ENCODE peak calls at places on chromosome X, in five cellular contexts. One of them, this sample, is unnamed.

GRCh38 chrX:17990542-17990941 is 129.4 kb upstream of the RAI2 start:
- DNase-seq in fibroblast of villous mesenchyme: no peak
- DNase-seq in epithelial cell of esophagus: no peak
- DNase-seq in esophagus muscularis mucosa: no peak
- DNase-seq in lower leg skin: no peak
- DNase-seq in this sample: no peak

GRCh38 chrX:38841766-38842165 is 40.5 kb downstream of the MID1IP1 start:
- DNase-seq in fibroblast of villous mesenchyme: no peak
- DNase-seq in lower leg skin: no peak
- DNase-seq in esophagus muscularis mucosa: no peak
- DNase-seq in epithelial cell of esophagus: no peak
- DNase-seq in this sample: no peak

GRCh38 chrX:9434151-9434550 is 30.7 kb upstream of the TBL1X start:
- DNase-seq in lower leg skin: no peak
- DNase-seq in esophagus muscularis mucosa: no peak
- DNase-seq in fibroblast of villous mesenchyme: no peak
- DNase-seq in epithelial cell of esophagus: no peak
- DNase-seq in this sample: no peak

GRCh38 chrX:12814434-12814833 is 23.2 kb downstream of the PRPS2 start:
- DNase-seq in fibroblast of villous mesenchyme: peak
- DNase-seq in lower leg skin: no peak
- DNase-seq in epithelial cell of esophagus: peak
- DNase-seq in esophagus muscularis mucosa: no peak
- DNase-seq in this sample: peak

GRCh38 chrX:49951524-49952193 is 29.3 kb downstream of the CLCN5 start:
- DNase-seq in lower leg skin: no peak
- DNase-seq in fibroblast of villous mesenchyme: no peak
- DNase-seq in esophagus muscularis mucosa: no peak
- DNase-seq in epithelial cell of esophagus: no peak
- DNase-seq in this sample: no peak

GRCh38 chrX:46477435-46477834 is 67.8 kb downstream of the ZNF674 start:
- DNase-seq in esophagus muscularis mucosa: no peak
- DNase-seq in epithelial cell of esophagus: no peak
- DNase-seq in fibroblast of villous mesenchyme: peak
- DNase-seq in lower leg skin: no peak
- DNase-seq in this sample: no peak

GRCh38 chrX:49066690-49067089 is 7.1 kb downstream of the PRAF2 start:
- DNase-seq in esophagus muscularis mucosa: no peak
- DNase-seq in fibroblast of villous mesenchyme: no peak
- DNase-seq in lower leg skin: no peak
- DNase-seq in epithelial cell of esophagus: no peak
- DNase-seq in this sample: no peak

GRCh38 chrX:107677501-107677901 is 49.2 kb downstream of the PRPS1 start:
- DNase-seq in esophagus muscularis mucosa: no peak
- DNase-seq in lower leg skin: no peak
- DNase-seq in epithelial cell of esophagus: peak
- DNase-seq in fibroblast of villous mesenchyme: peak
- DNase-seq in this sample: no peak

GRCh38 chrX:136667446-136668168 is 19.6 kb downstream of the CD40LG start:
- DNase-seq in epithelial cell of esophagus: no peak
- DNase-seq in lower leg skin: no peak
- DNase-seq in esophagus muscularis mucosa: no peak
- DNase-seq in fibroblast of villous mesenchyme: no peak
- DNase-seq in this sample: no peak

GRCh38 chrX:71941771-71942170 is 31.1 kb downstream of the NHSL2 start:
- DNase-seq in lower leg skin: peak
- DNase-seq in fibroblast of villous mesenchyme: peak
- DNase-seq in esophagus muscularis mucosa: no peak
- DNase-seq in epithelial cell of esophagus: peak
- DNase-seq in this sample: no peak

GRCh38 chrX:24398766-24399165 is 38.3 kb downstream of the SUPT20HL1 start:
- DNase-seq in epithelial cell of esophagus: peak
- DNase-seq in esophagus muscularis mucosa: no peak
- DNase-seq in fibroblast of villous mesenchyme: no peak
- DNase-seq in lower leg skin: no peak
- DNase-seq in this sample: no peak

GRCh38 chrX:8738588-8739189 is 6.8 kb upstream of the ANOS1 start:
- DNase-seq in fibroblast of villous mesenchyme: peak
- DNase-seq in lower leg skin: no peak
- DNase-seq in epithelial cell of esophagus: peak
- DNase-seq in esophagus muscularis mucosa: no peak
- DNase-seq in this sample: peak

GRCh38 chrX:12210921-12211320 is 72.6 kb downstream of the FRMPD4 start:
- DNase-seq in esophagus muscularis mucosa: no peak
- DNase-seq in epithelial cell of esophagus: peak
- DNase-seq in fibroblast of villous mesenchyme: peak
- DNase-seq in lower leg skin: no peak
- DNase-seq in this sample: no peak

GRCh38 chrX:43949669-43950068 is 23.5 kb downstream of the NDP start:
- DNase-seq in fibroblast of villous mesenchyme: no peak
- DNase-seq in epithelial cell of esophagus: peak
- DNase-seq in lower leg skin: no peak
- DNase-seq in esophagus muscularis mucosa: no peak
- DNase-seq in this sample: peak

GRCh38 chrX:41386222-41386990 is 52.4 kb downstream of the DDX3X start:
- DNase-seq in epithelial cell of esophagus: peak
- DNase-seq in fibroblast of villous mesenchyme: no peak
- DNase-seq in lower leg skin: no peak
- DNase-seq in esophagus muscularis mucosa: no peak
- DNase-seq in this sample: no peak

GRCh38 chrX:154599531-154599930 is 14.6 kb downstream of the CTAG1A start:
- DNase-seq in esophagus muscularis mucosa: no peak
- DNase-seq in fibroblast of villous mesenchyme: no peak
- DNase-seq in epithelial cell of esophagus: no peak
- DNase-seq in lower leg skin: no peak
- DNase-seq in this sample: no peak

GRCh38 chrX:153771686-153772607 is 7.9 kb downstream of the PLXNB3 start:
- DNase-seq in lower leg skin: no peak
- DNase-seq in fibroblast of villous mesenchyme: no peak
- DNase-seq in epithelial cell of esophagus: no peak
- DNase-seq in esophagus muscularis mucosa: no peak
- DNase-seq in this sample: no peak

GRCh38 chrX:74613350-74614192 is 853 bp downstream of the RLIM start:
- DNase-seq in epithelial cell of esophagus: peak
- DNase-seq in esophagus muscularis mucosa: no peak
- DNase-seq in fibroblast of villous mesenchyme: peak
- DNase-seq in lower leg skin: peak
- DNase-seq in this sample: no peak

GRCh38 chrX:22234380-22234779 is 38.3 kb upstream of the CBLL2 start:
- DNase-seq in lower leg skin: no peak
- DNase-seq in fibroblast of villous mesenchyme: no peak
- DNase-seq in esophagus muscularis mucosa: no peak
- DNase-seq in epithelial cell of esophagus: no peak
- DNase-seq in this sample: no peak

GRCh38 chrX:148659481-148659880 is 159.1 kb downstream of the AFF2 start:
- DNase-seq in epithelial cell of esophagus: no peak
- DNase-seq in lower leg skin: no peak
- DNase-seq in fibroblast of villous mesenchyme: peak
- DNase-seq in esophagus muscularis mucosa: no peak
- DNase-seq in this sample: no peak

GRCh38 chrX:47664737-47665136 is 5.8 kb upstream of the UXT start:
- DNase-seq in esophagus muscularis mucosa: no peak
- DNase-seq in lower leg skin: no peak
- DNase-seq in fibroblast of villous mesenchyme: peak
- DNase-seq in epithelial cell of esophagus: no peak
- DNase-seq in this sample: no peak

GRCh38 chrX:16436348-16437188 is 213.4 kb upstream of the S100G start:
- DNase-seq in fibroblast of villous mesenchyme: peak
- DNase-seq in esophagus muscularis mucosa: no peak
- DNase-seq in epithelial cell of esophagus: peak
- DNase-seq in lower leg skin: peak
- DNase-seq in this sample: peak

GRCh38 chrX:64206556-64207162 is 1.2 kb upstream of the AMER1 start:
- DNase-seq in esophagus muscularis mucosa: no peak
- DNase-seq in lower leg skin: peak
- DNase-seq in epithelial cell of esophagus: peak
- DNase-seq in fibroblast of villous mesenchyme: peak
- DNase-seq in this sample: no peak

GRCh38 chrX:13069771-13070410 is 25.5 kb upstream of the FAM9C start:
- DNase-seq in esophagus muscularis mucosa: no peak
- DNase-seq in lower leg skin: no peak
- DNase-seq in fibroblast of villous mesenchyme: no peak
- DNase-seq in epithelial cell of esophagus: no peak
- DNase-seq in this sample: no peak

GRCh38 chrX:120453985-120454384 is 15.1 kb downstream of the LAMP2 start:
- DNase-seq in fibroblast of villous mesenchyme: peak
- DNase-seq in esophagus muscularis mucosa: no peak
- DNase-seq in epithelial cell of esophagus: peak
- DNase-seq in lower leg skin: no peak
- DNase-seq in this sample: no peak

GRCh38 chrX:120446503-120446902 is 22.6 kb downstream of the LAMP2 start:
- DNase-seq in esophagus muscularis mucosa: no peak
- DNase-seq in fibroblast of villous mesenchyme: peak
- DNase-seq in lower leg skin: no peak
- DNase-seq in epithelial cell of esophagus: no peak
- DNase-seq in this sample: no peak

GRCh38 chrX:120452131-120452530 is 17.0 kb downstream of the LAMP2 start:
- DNase-seq in esophagus muscularis mucosa: no peak
- DNase-seq in epithelial cell of esophagus: peak
- DNase-seq in lower leg skin: no peak
- DNase-seq in fibroblast of villous mesenchyme: peak
- DNase-seq in this sample: no peak

GRCh38 chrX:120450163-120450562 is 18.9 kb downstream of the LAMP2 start:
- DNase-seq in fibroblast of villous mesenchyme: no peak
- DNase-seq in lower leg skin: no peak
- DNase-seq in epithelial cell of esophagus: no peak
- DNase-seq in esophagus muscularis mucosa: no peak
- DNase-seq in this sample: no peak
- TF ChIP-seq CTCF in fibroblast of villous mesenchyme: peak
- TF ChIP-seq CTCF in lower leg skin: no peak
- TF ChIP-seq CTCF in epithelial cell of esophagus: peak
- TF ChIP-seq CTCF in esophagus muscularis mucosa: no peak
- TF ChIP-seq CTCF in this sample: no peak

GRCh38 chrX:88425739-88426138 is 321.3 kb upstream of the CPXCR1 start:
- DNase-seq in lower leg skin: no peak
- DNase-seq in fibroblast of villous mesenchyme: no peak
- DNase-seq in esophagus muscularis mucosa: no peak
- DNase-seq in epithelial cell of esophagus: no peak
- DNase-seq in this sample: no peak
- TF ChIP-seq CTCF in lower leg skin: no peak
- TF ChIP-seq CTCF in fibroblast of villous mesenchyme: no peak
- TF ChIP-seq CTCF in esophagus muscularis mucosa: no peak
- TF ChIP-seq CTCF in epithelial cell of esophagus: no peak
- TF ChIP-seq CTCF in this sample: no peak

GRCh38 chrX:118839334-118839958 is 15.8 kb downstream of the ZCCHC12 start:
- DNase-seq in fibroblast of villous mesenchyme: peak
- DNase-seq in lower leg skin: peak
- DNase-seq in esophagus muscularis mucosa: no peak
- DNase-seq in epithelial cell of esophagus: peak
- DNase-seq in this sample: peak
- TF ChIP-seq CTCF in fibroblast of villous mesenchyme: peak
- TF ChIP-seq CTCF in lower leg skin: no peak
- TF ChIP-seq CTCF in esophagus muscularis mucosa: peak
- TF ChIP-seq CTCF in epithelial cell of esophagus: peak
- TF ChIP-seq CTCF in this sample: peak

DNA sequence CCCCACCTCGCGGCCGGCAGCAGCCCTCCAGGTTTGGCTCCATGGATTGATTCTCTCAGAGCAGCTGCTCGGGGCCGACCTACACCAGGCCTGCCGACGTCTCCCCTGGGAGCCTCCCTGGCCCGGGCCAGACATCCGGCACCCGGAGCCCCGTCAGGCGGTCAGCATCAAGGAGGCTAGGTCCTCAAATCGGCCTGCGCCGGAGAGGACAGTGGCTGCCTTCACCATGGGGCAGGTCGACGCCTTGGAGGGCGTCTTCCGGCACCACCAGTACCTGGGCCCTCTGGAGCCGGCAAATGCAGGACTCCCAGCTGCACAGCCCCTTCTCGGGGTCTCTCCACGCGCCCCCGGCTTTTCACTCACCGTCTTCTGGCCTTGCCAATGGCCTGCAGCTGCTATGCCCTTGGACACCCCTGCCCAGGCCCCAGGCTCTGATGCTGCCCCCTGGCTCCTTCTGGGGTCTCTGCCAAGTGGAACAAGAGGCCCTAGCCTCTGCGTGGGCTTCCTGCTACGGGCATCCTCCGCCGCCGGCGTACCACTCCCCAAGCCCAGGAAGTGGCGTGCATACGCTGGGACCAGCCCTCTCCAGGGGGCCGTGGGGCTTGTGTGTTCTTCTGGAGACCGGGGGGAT is 341.8 kb downstream of the MAGEB5 start:
- DNase-seq in lower leg skin: no peak
- DNase-seq in fibroblast of villous mesenchyme: no peak
- DNase-seq in epithelial cell of esophagus: no peak
- DNase-seq in esophagus muscularis mucosa: no peak
- DNase-seq in this sample: no peak
- TF ChIP-seq CTCF in lower leg skin: no peak
- TF ChIP-seq CTCF in fibroblast of villous mesenchyme: no peak
- TF ChIP-seq CTCF in epithelial cell of esophagus: no peak
- TF ChIP-seq CTCF in esophagus muscularis mucosa: no peak
- TF ChIP-seq CTCF in this sample: no peak

DNA sequence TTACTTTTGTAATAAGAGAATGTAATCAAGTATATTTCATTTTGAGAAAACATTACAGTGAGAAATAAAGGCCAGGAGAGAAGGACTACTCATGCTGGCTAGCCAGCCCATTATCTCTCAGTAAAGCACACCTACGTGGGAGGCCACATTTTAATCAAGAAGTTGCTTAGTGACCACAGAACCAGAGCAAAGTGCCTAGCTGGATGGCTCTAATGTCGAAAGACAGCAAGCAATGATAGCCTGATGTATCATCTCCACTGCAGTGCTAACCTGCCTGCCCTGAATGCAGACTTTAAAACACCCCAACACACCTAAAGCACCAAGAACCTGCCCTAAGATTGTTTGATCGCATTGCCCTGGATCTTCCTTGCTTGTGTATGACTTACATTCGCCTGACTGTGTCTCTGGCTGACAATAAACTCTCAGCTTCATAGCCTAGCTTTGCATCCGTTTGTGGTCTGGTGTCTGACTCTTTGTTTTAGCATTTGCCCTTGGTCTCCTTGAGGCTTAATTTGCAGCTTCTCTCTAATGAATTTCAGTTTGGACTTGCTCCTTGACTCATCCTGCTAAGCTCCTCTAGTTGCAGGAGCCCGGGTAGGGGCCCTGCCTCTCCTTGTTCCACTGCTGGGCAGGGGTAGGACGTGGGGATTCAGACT is 31.4 kb upstream of the SOWAHD start:
- DNase-seq in lower leg skin: no peak
- DNase-seq in fibroblast of villous mesenchyme: no peak
- DNase-seq in esophagus muscularis mucosa: no peak
- DNase-seq in epithelial cell of esophagus: peak
- DNase-seq in this sample: no peak
- TF ChIP-seq CTCF in lower leg skin: no peak
- TF ChIP-seq CTCF in fibroblast of villous mesenchyme: no peak
- TF ChIP-seq CTCF in esophagus muscularis mucosa: no peak
- TF ChIP-seq CTCF in epithelial cell of esophagus: no peak
- TF ChIP-seq CTCF in this sample: no peak

DNA sequence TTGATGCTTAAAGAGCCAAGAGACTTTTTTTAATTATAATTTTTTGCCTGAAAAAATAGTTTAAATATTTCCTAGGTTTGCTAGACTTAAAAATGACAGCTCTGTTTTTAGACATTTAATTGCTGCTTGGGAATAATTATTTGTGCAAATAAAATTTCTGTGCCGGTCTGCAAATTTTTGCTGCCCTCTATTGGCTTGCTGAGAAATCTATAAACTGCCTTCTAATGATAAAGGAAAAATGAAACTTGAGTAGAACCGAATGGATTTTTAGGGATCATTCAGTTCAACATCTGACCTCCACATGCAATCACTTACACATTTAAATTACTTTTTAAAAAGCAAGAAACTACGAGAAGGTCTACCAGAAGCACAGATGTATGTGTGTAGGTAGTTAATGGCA is 434.0 kb downstream of the FAM133A start:
- DNase-seq in esophagus muscularis mucosa: no peak
- DNase-seq in lower leg skin: no peak
- DNase-seq in fibroblast of villous mesenchyme: no peak
- DNase-seq in epithelial cell of esophagus: no peak
- DNase-seq in this sample: no peak
- TF ChIP-seq CTCF in esophagus muscularis mucosa: no peak
- TF ChIP-seq CTCF in lower leg skin: no peak
- TF ChIP-seq CTCF in fibroblast of villous mesenchyme: no peak
- TF ChIP-seq CTCF in epithelial cell of esophagus: no peak
- TF ChIP-seq CTCF in this sample: no peak